ENCODE peak calls at places on chromosomes 4 and X, in five cellular contexts. H, F, T, S and R are unnamed samples.

GRCh38 chrX:49995021-49995731 is 72.8 kb downstream of the CLCN5 start:
- DNase-seq in H (no peak), F (no peak), T (peak; percentile 65), S (no peak), R (no peak)

GRCh38 chrX:149837639-149838038 is 43.3 kb upstream of the MAGEA8 start:
- DNase-seq in H (no peak), F (no peak), T (no peak), S (no peak), R (no peak)

GRCh38 chr4:54005475-54005874 is 58.9 kb downstream of the CHIC2 start:
- DNase-seq in H (no peak), F (no peak), T (peak; percentile 64), S (no peak), R (no peak)

GRCh38 chrX:121000589-121000988 is 15.0 kb upstream of the CT47A1 start:
- DNase-seq in H (no peak), F (no peak), T (peak; percentile 19), S (no peak), R (no peak)

GRCh38 chr4:75142850-75143249 is 209.9 kb downstream of the PARM1 start:
- DNase-seq in H (no peak), F (no peak), T (no peak), S (no peak), R (no peak)

GRCh38 chr4:24659241-24659961 is 75.0 kb upstream of the DHX15 start:
- DNase-seq in H (no peak), F (no peak), T (peak; percentile 3), S (peak; percentile 49), R (peak; percentile 41)

GRCh38 chr4:797066-797465 is 28.9 kb downstream of the CPLX1 start:
- DNase-seq in H (peak; percentile 36), F (no peak), T (no peak), S (no peak), R (no peak)

GRCh38 chrX:10722804-10723364 is 102.5 kb upstream of the MID1 start:
- DNase-seq in H (no peak), F (no peak), T (peak; percentile 55), S (peak; percentile 86), R (peak; percentile 67)

GRCh38 chrX:48474127-48474526 is 1.9 kb upstream of the FTSJ1 start:
- DNase-seq in H (no peak), F (no peak), T (peak; percentile 52), S (no peak), R (no peak)

GRCh38 chrX:150664290-150664689 is 28.9 kb upstream of the MTMR1 start:
- DNase-seq in H (no peak), F (peak; percentile 38), T (no peak), S (no peak), R (no peak)

GRCh38 chr4:30208731-30209435 is 511.3 kb upstream of the PCDH7 start:
- DNase-seq in H (no peak), F (no peak), T (no peak), S (no peak), R (no peak)

GRCh38 chr4:138972956-138973819 is 42.4 kb upstream of the NOCT start:
- DNase-seq in H (no peak), F (no peak), T (no peak), S (peak; percentile 83), R (no peak)

GRCh38 chrX:29617725-29618124 is 597.6 kb upstream of the MAGEB2 start:
- DNase-seq in H (no peak), F (no peak), T (peak; percentile 1), S (no peak), R (no peak)

GRCh38 chr4:156941940-156942548 is 29.6 kb downstream of the PDGFC start:
- DNase-seq in H (no peak), F (no peak), T (no peak), S (peak; percentile 73), R (peak; percentile 26)

GRCh38 chr4:81084029-81084428 is 53.5 kb downstream of the BMP3 start:
- DNase-seq in H (no peak), F (no peak), T (peak; percentile 86), S (no peak), R (no peak)

GRCh38 chr4:55819634-55820033 is at the start of gene EXOC1L:
- DNase-seq in H (no peak), F (peak; percentile 16), T (peak; percentile 40), S (peak; percentile 95), R (no peak)

GRCh38 chr4:176149680-176150079 is 45.7 kb downstream of the SPATA4 start:
- DNase-seq in H (no peak), F (no peak), T (peak; percentile 36), S (no peak), R (no peak)

GRCh38 chr4:18278244-18278643 is 256.7 kb upstream of the LCORL start:
- DNase-seq in H (no peak), F (no peak), T (no peak), S (no peak), R (no peak)

GRCh38 chr4:151563194-151563593 is 154.2 kb downstream of the FHIP1A start:
- DNase-seq in H (no peak), F (no peak), T (no peak), S (no peak), R (peak; percentile 65)

GRCh38 chrX:143854006-143854405 is 29.9 kb upstream of the UBE2NL start:
- DNase-seq in H (no peak), F (no peak), T (peak; percentile 63), S (no peak), R (no peak)

GRCh38 chr4:76233534-76233933 is 18.0 kb upstream of the FAM47E start:
- DNase-seq in H (no peak), F (no peak), T (no peak), S (no peak), R (no peak)

GRCh38 chrX:144716187-144716586 is 531.1 kb upstream of the SPANXN1 start:
- DNase-seq in H (no peak), F (no peak), T (no peak), S (no peak), R (no peak)

GRCh38 chrX:13463608-13464007 is 105.8 kb upstream of the EGFL6 start:
- DNase-seq in H (no peak), F (peak; percentile 38), T (peak; percentile 63), S (no peak), R (peak; percentile 37)

GRCh38 chr4:68451246-68452211 is 4.3 kb downstream of the TMPRSS11E start:
- DNase-seq in H (no peak), F (no peak), T (peak; percentile 25), S (no peak), R (no peak)

GRCh38 chr4:159171287-159171686 is 68.4 kb downstream of the RAPGEF2 start:
- DNase-seq in H (no peak), F (no peak), T (peak; percentile 18), S (no peak), R (no peak)

DNA sequence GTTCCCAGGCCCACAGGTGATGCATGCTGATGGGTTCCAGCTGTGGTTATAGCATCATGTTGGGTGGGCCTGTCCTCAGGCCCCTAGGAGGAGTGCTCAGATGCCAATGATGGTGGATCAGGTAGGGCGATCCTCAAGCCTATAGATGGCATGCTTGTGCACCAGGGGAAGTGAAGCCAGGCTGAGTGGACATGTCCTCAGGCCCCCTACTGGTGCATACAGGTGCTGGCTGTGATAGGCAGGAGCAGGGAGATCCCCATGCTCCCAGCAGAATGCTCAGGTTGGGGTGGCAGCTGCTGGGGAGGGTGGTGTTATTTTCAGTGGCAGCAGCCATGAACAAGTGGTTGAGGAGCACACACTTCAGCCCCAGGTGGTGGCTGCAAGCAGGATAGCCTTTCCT is 96.0 kb downstream of the SMARCA1 start:
- DNase-seq in H (no peak), F (no peak), T (no peak), S (no peak), R (no peak)
- H3K4me1 ChIP-seq in H (no peaks in the 10 kb centered on the region), F (no peaks in the 10 kb centered on the region), T (no peaks in the 10 kb centered on the region), S (no peaks in the 10 kb centered on the region), R (no peaks in the 10 kb centered on the region)

GRCh38 chrX:42948723-42949122 is 170.8 kb upstream of the PPP1R2C start:
- DNase-seq in H (no peak), F (no peak), T (no peak), S (peak; percentile 62), R (no peak)

GRCh38 chrX:42943051-42943450 is 165.1 kb upstream of the PPP1R2C start:
- DNase-seq in H (no peak), F (no peak), T (no peak), S (no peak), R (no peak)

GRCh38 chrX:42946544-42947223 is 168.7 kb upstream of the PPP1R2C start:
- DNase-seq in H (no peak), F (no peak), T (no peak), S (no peak), R (no peak)

GRCh38 chrX:42941671-42942070 is 163.7 kb upstream of the PPP1R2C start:
- DNase-seq in H (no peak), F (no peak), T (no peak), S (no peak), R (no peak)

DNA sequence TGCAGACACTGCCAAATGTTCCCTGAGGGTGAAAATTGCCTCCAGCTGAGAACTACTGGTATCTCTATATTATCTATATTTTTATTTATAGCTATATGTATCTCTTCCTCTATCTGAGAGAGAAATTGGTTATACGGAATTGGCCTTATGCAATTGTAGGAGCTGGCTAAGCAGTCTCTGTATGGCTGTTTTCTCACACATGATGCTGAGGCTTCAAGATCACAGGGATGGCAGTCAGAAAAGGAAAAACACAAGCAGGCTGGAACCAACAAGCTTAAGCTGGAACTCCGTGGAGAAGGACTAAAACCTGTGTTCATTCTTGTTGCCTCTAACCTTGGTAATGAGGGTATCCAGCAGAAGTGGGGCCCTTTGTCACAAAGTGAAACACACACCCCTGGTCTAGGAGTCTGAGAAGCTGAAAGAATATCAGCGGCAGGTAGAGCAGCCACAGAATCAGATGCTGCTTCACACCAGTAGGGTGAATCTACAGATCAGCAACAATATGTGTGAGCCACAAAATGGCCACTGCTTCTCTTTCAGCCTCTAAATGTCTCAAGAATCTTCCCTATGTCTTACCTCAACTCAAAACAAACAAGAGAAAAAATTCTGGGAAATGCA is 166.5 kb upstream of the PPP1R2C start:
- DNase-seq in H (no peak), F (no peak), T (no peak), S (no peak), R (no peak)
- H3K4me1 ChIP-seq in H (no peaks in the 10 kb centered on the region), F (no peaks in the 10 kb centered on the region), T (no peaks in the 10 kb centered on the region), S (no peaks in the 10 kb centered on the region), R (no peaks in the 10 kb centered on the region)

GRCh38 chrX:9461087-9461486 is 3.8 kb upstream of the TBL1X start:
- DNase-seq in H (no peak), F (no peak), T (no peak), S (no peak), R (no peak)

GRCh38 chrX:9459349-9459748 is 5.5 kb upstream of the TBL1X start:
- DNase-seq in H (no peak), F (no peak), T (no peak), S (no peak), R (no peak)

GRCh38 chrX:9456250-9457074 is 8.4 kb upstream of the TBL1X start:
- DNase-seq in H (no peak), F (no peak), T (no peak), S (no peak), R (no peak)

GRCh38 chrX:9458516-9459078 is 6.3 kb upstream of the TBL1X start:
- DNase-seq in H (no peak), F (no peak), T (no peak), S (no peak), R (no peak)
- H3K4me1 ChIP-seq in H (no peaks in the 10 kb centered on the region), F (peaks cover 10% of the 10 kb centered on the region), T (no peaks in the 10 kb centered on the region), S (peaks cover 4% of the 10 kb centered on the region), R (peaks cover 9% of the 10 kb centered on the region)

GRCh38 chr4:173536808-173537429 is 6.9 kb upstream of the HAND2 start:
- DNase-seq in H (no peak), F (no peak), T (peak; percentile 63), S (peak; percentile 89), R (peak; percentile 19)

GRCh38 chr4:173535932-173536331 is 5.9 kb upstream of the HAND2 start:
- DNase-seq in H (no peak), F (no peak), T (peak; percentile 14), S (no peak), R (no peak)

GRCh38 chr4:173532725-173533511 is 2.9 kb upstream of the HAND2 start:
- DNase-seq in H (no peak), F (no peak), T (no peak), S (no peak), R (no peak)

GRCh38 chr4:173534439-173534838 is 4.4 kb upstream of the HAND2 start:
- DNase-seq in H (no peak), F (no peak), T (peak; percentile 26), S (no peak), R (no peak)

GRCh38 chr4:173535165-173535737 is 5.2 kb upstream of the HAND2 start:
- DNase-seq in H (no peak), F (no peak), T (no peak), S (no peak), R (no peak)
- H3K4me1 ChIP-seq in H (peaks cover 12% of the 10 kb centered on the region), F (peaks cover 58% of the 10 kb centered on the region), T (peaks cover 26% of the 10 kb centered on the region), S (no peaks in the 10 kb centered on the region), R (peaks cover 5% of the 10 kb centered on the region)